ENCODE peak calls at places on chromosomes 5 and 9, in eight cellular contexts. L is uterus; P is A549; Z is cardiac muscle cell; X is neural progenitor cell; F is coronary artery; U is heart right ventricle; V is CD4-positive, alpha-beta memory T cell. W is an unnamed sample.

GRCh38 chr9:138111607-138112006 is 234.0 kb downstream of the CACNA1B start:
- DNase-seq in L (no peak), P (no peak), Z (no peak), X (no peak), F (no peak), U (no peak), V (no peak), W (no peak)

GRCh38 chr5:166639151-166639550 is 1652.3 kb upstream of the WWC1 start:
- DNase-seq in L (no peak), P (no peak), Z (no peak), X (peak), F (no peak), U (no peak), V (no peak), W (no peak)

GRCh38 chr5:29963956-29964355 is 1229.5 kb upstream of the CDH6 start:
- DNase-seq in L (no peak), P (no peak), Z (no peak), X (peak), F (no peak), U (no peak), V (no peak), W (no peak)

GRCh38 chr5:151156732-151157402 is 712 bp downstream of the ANXA6 start:
- DNase-seq in L (peak), P (no peak), Z (peak), X (peak), F (no peak), U (no peak), V (no peak), W (no peak)

GRCh38 chr5:163596536-163596935 is 91.1 kb downstream of the MAT2B start:
- DNase-seq in L (no peak), P (no peak), Z (no peak), X (no peak), F (no peak), U (no peak), V (no peak), W (no peak)

GRCh38 chr9:77839459-77840140 is 191.5 kb upstream of the GNA14 start:
- DNase-seq in L (no peak), P (no peak), Z (peak), X (no peak), F (no peak), U (no peak), V (no peak), W (no peak)

GRCh38 chr9:82332018-82332773 is 343.6 kb downstream of the SPATA31D1 start:
- DNase-seq in L (no peak), P (peak), Z (peak), X (no peak), F (no peak), U (no peak), V (no peak), W (no peak)

GRCh38 chr9:20683351-20684034 is 566 bp upstream of the FOCAD start:
- DNase-seq in L (peak), P (peak), Z (peak), X (peak), F (peak), U (peak), V (no peak), W (no peak)

GRCh38 chr9:72891043-72891442 is 61.8 kb downstream of the ALDH1A1 start:
- DNase-seq in L (no peak), P (no peak), Z (no peak), X (no peak), F (no peak), U (no peak), V (no peak), W (no peak)

GRCh38 chr5:177455036-177455660 is 8.5 kb downstream of the PRR7 start:
- DNase-seq in L (peak), P (peak), Z (peak), X (peak), F (no peak), U (peak), V (peak), W (peak)

GRCh38 chr5:173753307-173754168 is 134.6 kb upstream of the CPEB4 start:
- DNase-seq in L (no peak), P (no peak), Z (peak), X (peak), F (no peak), U (peak), V (no peak), W (peak)

GRCh38 chr9:37859043-37859442 is 44.9 kb downstream of the SLC25A51 start:
- DNase-seq in L (no peak), P (peak), Z (peak), X (no peak), F (no peak), U (no peak), V (no peak), W (no peak)

GRCh38 chr5:168649306-168649705 is 70.1 kb upstream of the PANK3 start:
- DNase-seq in L (no peak), P (no peak), Z (no peak), X (no peak), F (no peak), U (no peak), V (no peak), W (no peak)

GRCh38 chr5:9529041-9529480 is 16.8 kb downstream of the SEMA5A start:
- DNase-seq in L (no peak), P (no peak), Z (no peak), X (no peak), F (peak), U (peak), V (no peak), W (no peak)

GRCh38 chr9:127166651-127167524 is 44.5 kb upstream of the ANGPTL2 start:
- DNase-seq in L (peak), P (no peak), Z (peak), X (no peak), F (peak), U (no peak), V (no peak), W (no peak)

GRCh38 chr5:101678494-101679193 is 617.4 kb downstream of the SLCO4C1 start:
- DNase-seq in L (peak), P (peak), Z (peak), X (peak), F (no peak), U (peak), V (peak), W (no peak)

GRCh38 chr9:5392285-5392684 is 45.4 kb downstream of the PLGRKT start:
- DNase-seq in L (no peak), P (no peak), Z (peak), X (no peak), F (no peak), U (no peak), V (no peak), W (no peak)

GRCh38 chr9:70011366-70011765 is 32.3 kb upstream of the MAMDC2 start:
- DNase-seq in L (no peak), P (no peak), Z (no peak), X (no peak), F (no peak), U (no peak), V (no peak), W (no peak)

GRCh38 chr9:94913550-94913949 is 187.1 kb downstream of the AOPEP start:
- DNase-seq in L (no peak), P (no peak), Z (no peak), X (peak), F (no peak), U (no peak), V (no peak), W (no peak)
- H3K4me3 ChIP-seq in L (no peak), P (no peak), Z (no peak), X (no peak), F (no peak), U (no peak), V (no peak), W (no peak)

GRCh38 chr9:114186091-114186792 is 30.9 kb downstream of the COL27A1 start:
- DNase-seq in L (no peak), P (no peak), Z (no peak), X (no peak), F (no peak), U (no peak), V (no peak), W (no peak)
- H3K4me3 ChIP-seq in L (no peak), P (no peak), Z (no peak), X (no peak), F (no peak), U (no peak), V (no peak), W (no peak)

DNA sequence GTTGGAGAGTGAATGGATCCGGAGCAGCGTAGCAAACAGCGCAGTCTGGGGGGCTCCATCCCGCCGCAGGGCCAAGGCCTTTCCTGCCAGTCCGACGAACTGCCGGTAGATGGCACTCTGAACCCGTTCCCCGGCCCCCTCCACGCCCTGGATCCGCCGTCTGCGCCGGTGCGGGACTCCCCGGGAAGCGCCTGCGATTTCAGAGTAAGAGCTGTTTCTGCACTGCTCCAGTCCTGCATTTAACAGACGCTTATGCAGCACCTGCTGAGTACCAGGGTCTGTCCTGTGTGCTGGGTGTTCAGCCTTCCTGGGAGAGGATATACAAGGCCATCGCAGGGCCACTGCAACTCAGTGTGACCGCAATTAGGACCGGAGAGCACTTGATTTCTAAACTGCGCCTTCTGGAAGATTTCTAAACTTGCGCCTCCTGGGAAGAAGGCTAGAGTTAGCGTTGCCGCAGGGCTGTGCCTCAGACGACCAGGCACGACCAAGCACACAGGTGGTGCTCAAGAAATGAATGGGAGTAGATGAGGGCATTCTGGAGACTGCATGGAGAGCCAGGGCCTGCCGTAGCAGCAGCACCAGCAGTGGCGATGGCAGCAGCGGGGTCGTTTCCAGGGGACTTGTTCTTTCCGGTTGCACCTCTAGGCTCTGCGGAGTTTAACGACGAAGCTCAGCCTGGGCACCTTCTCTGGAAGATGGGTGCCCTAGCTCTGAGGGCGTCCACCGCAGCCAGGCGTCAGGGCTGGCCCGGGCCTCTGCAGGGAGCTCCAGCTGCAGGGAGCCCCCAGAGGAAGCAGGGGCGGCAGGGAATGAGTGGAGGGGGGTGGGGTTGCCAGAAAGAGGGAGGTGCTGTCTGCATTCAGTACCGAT is 14.3 kb upstream of the TIFAB start:
- DNase-seq in L (peak), P (peak), Z (peak), X (peak), F (no peak), U (peak), V (peak), W (peak)
- H3K4me3 ChIP-seq in L (no peak), P (no peak), Z (peak), X (peak), F (peak), U (peak), V (no peak), W (peak)

DNA sequence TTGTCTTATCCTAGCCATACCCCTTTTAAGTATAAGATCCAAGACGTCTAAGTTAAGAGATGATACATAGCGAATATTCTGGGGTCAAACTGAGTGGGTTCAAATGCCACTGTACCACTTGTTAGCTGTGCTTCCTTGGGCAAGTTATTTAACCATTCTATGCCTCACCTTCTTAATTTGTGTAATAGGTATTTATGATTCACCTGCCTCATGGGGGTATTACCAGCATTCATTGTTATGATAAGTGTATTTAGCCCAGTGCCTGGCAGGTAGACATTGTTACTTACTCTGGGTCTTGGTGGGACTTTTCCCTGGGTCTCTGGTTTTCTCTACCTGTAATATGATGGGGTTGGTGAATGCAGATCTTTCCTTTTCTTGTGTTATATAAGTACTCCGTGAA is 3.8 kb downstream of the LARP1 start:
- DNase-seq in L (no peak), P (no peak), Z (no peak), X (no peak), F (no peak), U (no peak), V (no peak), W (no peak)
- H3K4me3 ChIP-seq in L (no peak), P (no peak), Z (no peak), X (no peak), F (peak), U (no peak), V (no peak), W (no peak)

GRCh38 chr5:117461403-117461802 is 886.8 kb upstream of the SEMA6A start:
- DNase-seq in L (no peak), P (no peak), Z (no peak), X (no peak), F (no peak), U (no peak), V (no peak), W (no peak)

GRCh38 chr5:117454716-117455212 is 880.1 kb upstream of the SEMA6A start:
- DNase-seq in L (peak), P (peak), Z (peak), X (peak), F (no peak), U (no peak), V (peak), W (no peak)

GRCh38 chr5:117455236-117456233 is 880.9 kb upstream of the SEMA6A start:
- DNase-seq in L (peak), P (no peak), Z (no peak), X (peak), F (no peak), U (no peak), V (no peak), W (no peak)
- H3K4me3 ChIP-seq in L (no peak), P (no peak), Z (peak), X (peak), F (peak), U (peak), V (no peak), W (peak)

GRCh38 chr9:27107241-27107640 is 1.8 kb upstream of the TEK start:
- DNase-seq in L (no peak), P (no peak), Z (no peak), X (no peak), F (no peak), U (no peak), V (no peak), W (no peak)

GRCh38 chr9:27108981-27109541 is at the start of gene TEK:
- DNase-seq in L (no peak), P (no peak), Z (peak), X (peak), F (no peak), U (no peak), V (no peak), W (no peak)

GRCh38 chr9:27112235-27112634 is 3.2 kb downstream of the TEK start:
- DNase-seq in L (no peak), P (no peak), Z (no peak), X (no peak), F (no peak), U (no peak), V (no peak), W (peak)

GRCh38 chr9:27110181-27110580 is 1.2 kb downstream of the TEK start:
- DNase-seq in L (no peak), P (no peak), Z (no peak), X (no peak), F (no peak), U (no peak), V (no peak), W (no peak)

GRCh38 chr9:27109621-27110020 is 596 bp downstream of the TEK start:
- DNase-seq in L (no peak), P (no peak), Z (no peak), X (no peak), F (no peak), U (no peak), V (no peak), W (no peak)
- H3K4me3 ChIP-seq in L (peak), P (no peak), Z (no peak), X (peak), F (peak), U (peak), V (no peak), W (peak)

GRCh38 chr9:128912270-128912853 is 8.4 kb upstream of the PHYHD1 start:
- DNase-seq in L (no peak), P (peak), Z (peak), X (peak), F (no peak), U (no peak), V (no peak), W (no peak)
- H3K4me3 ChIP-seq in L (no peak), P (peak), Z (no peak), X (no peak), F (peak), U (no peak), V (no peak), W (no peak)

GRCh38 chr9:35091536-35091935 is 4.9 kb downstream of the PIGO start:
- DNase-seq in L (no peak), P (no peak), Z (no peak), X (no peak), F (no peak), U (no peak), V (no peak), W (no peak)

GRCh38 chr9:35097573-35097972 is 1.2 kb upstream of the PIGO start:
- DNase-seq in L (no peak), P (no peak), Z (no peak), X (no peak), F (no peak), U (no peak), V (no peak), W (no peak)

GRCh38 chr9:35096035-35096849 is at the start of gene PIGO:
- DNase-seq in L (peak), P (peak), Z (peak), X (peak), F (peak), U (peak), V (peak), W (peak)

DNA sequence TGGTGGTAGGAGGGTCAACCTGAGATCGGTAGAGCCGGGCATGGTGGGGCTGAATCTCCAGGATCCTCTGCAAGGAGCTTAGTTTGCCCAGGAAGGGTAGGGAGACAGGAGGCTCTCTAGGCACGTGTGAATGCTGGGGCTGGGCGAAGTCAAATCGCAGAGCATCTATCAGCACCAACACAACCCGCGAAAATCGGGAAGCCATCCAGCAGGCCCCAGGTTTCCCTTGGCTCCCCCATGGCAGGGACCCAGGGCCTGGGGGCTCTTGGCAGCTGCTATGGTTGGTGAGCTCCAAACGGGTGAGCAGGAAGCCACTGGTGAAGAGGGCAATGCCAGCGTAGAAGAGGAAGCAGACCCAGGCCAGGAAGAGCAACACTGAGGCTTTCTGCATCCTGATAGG is 1.2 kb downstream of the PIGO start:
- DNase-seq in L (no peak), P (no peak), Z (no peak), X (no peak), F (no peak), U (no peak), V (no peak), W (peak)
- H3K4me3 ChIP-seq in L (no peak), P (peak), Z (no peak), X (peak), F (no peak), U (no peak), V (no peak), W (no peak)

DNA sequence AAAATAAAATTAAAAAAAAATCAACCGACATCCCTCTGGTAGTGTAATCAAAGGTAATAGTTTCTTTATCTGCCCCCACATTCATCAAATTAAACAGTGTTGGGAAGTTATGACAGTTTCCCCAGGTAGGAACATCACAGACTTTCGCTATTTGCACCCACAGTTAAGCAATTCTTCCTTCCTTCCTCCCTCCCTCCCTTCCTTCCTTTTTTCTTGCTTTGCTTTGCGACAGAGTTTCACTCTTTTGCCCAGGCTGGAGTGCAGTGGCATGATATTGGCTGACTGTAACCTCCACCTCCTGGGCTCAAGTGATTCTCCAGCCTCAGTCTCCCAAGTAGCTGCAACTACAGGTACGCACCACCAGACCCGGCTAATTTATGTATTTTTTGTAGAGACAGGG is 10.8 kb upstream of the BICD2 start:
- DNase-seq in L (no peak), P (no peak), Z (no peak), X (no peak), F (no peak), U (no peak), V (no peak), W (no peak)
- H3K4me3 ChIP-seq in L (no peak), P (no peak), Z (no peak), X (no peak), F (no peak), U (no peak), V (no peak), W (no peak)

DNA sequence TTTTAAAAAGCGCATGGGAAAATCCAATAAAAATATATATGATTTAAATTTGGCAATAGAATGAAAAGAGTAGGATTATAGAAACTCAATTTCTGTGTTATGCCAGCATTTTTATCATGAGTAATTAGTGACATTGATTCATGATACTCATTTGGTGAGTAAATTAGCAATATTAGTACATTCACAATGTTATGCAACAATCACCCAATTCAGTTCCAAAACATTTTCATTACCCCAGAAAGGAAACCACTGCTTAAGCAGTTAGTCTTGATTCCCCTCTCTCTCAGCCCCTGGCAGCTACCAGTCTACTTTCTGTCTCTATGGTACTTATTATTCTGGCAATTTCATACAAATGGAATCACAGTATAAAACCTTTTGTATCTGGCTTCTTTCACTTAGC is 27.0 kb downstream of the OSMR start:
- DNase-seq in L (no peak), P (no peak), Z (no peak), X (no peak), F (no peak), U (no peak), V (no peak), W (no peak)
- H3K4me3 ChIP-seq in L (no peak), P (peak), Z (no peak), X (no peak), F (no peak), U (no peak), V (no peak), W (no peak)

W was measured in heart left ventricle.